ENCODE peak calls at places on chromosomes 3 and 15, in ten cellular contexts. E, Y, N, C, H, X, G, O, M and Q are unnamed samples.

GRCh38 chr15:80710635-80711553 is 15.8 kb downstream of the ABHD17C start:
- DNase-seq in E (no peak), Y (no peak), N (peak), C (no peak), H (no peak), X (peak), G (no peak), O (no peak), M (no peak), Q (no peak)

GRCh38 chr3:11845661-11846060 is 1.0 kb downstream of the TAMM41 start:
- DNase-seq in E (no peak), Y (peak), N (peak), C (no peak), H (no peak), X (no peak), G (no peak), O (no peak), M (no peak), Q (no peak)

GRCh38 chr15:70048196-70048565 is 49.5 kb downstream of the TLE3 start:
- DNase-seq in E (no peak), Y (no peak), N (no peak), C (no peak), H (no peak), X (no peak), G (no peak), O (no peak), M (no peak), Q (no peak)

GRCh38 chr3:48143567-48143966 is 44.6 kb downstream of the CDC25A start:
- DNase-seq in E (no peak), Y (no peak), N (no peak), C (no peak), H (no peak), X (no peak), G (no peak), O (no peak), M (no peak), Q (no peak)

GRCh38 chr3:55531266-55531665 is 44.2 kb upstream of the WNT5A start:
- DNase-seq in E (no peak), Y (no peak), N (no peak), C (no peak), H (no peak), X (no peak), G (no peak), O (no peak), M (no peak), Q (no peak)

GRCh38 chr3:142866841-142867631 is 21.8 kb downstream of the PCOLCE2 start:
- DNase-seq in E (no peak), Y (no peak), N (peak), C (no peak), H (no peak), X (no peak), G (peak), O (no peak), M (no peak), Q (no peak)

GRCh38 chr3:94065819-94066218 is 3.0 kb downstream of the NSUN3 start:
- DNase-seq in E (no peak), Y (no peak), N (no peak), C (no peak), H (no peak), X (no peak), G (no peak), O (no peak), M (no peak), Q (no peak)

GRCh38 chr15:69141286-69141701 is 19.1 kb upstream of the GLCE start:
- DNase-seq in E (peak), Y (no peak), N (peak), C (no peak), H (no peak), X (no peak), G (no peak), O (no peak), M (no peak), Q (no peak)

GRCh38 chr3:139288266-139288821 is 55.5 kb upstream of the MRPS22 start:
- DNase-seq in E (no peak), Y (no peak), N (no peak), C (no peak), H (peak), X (no peak), G (no peak), O (peak), M (no peak), Q (no peak)

GRCh38 chr3:55591893-55592292 is 104.8 kb upstream of the WNT5A start:
- DNase-seq in E (no peak), Y (no peak), N (no peak), C (no peak), H (no peak), X (no peak), G (no peak), O (no peak), M (no peak), Q (no peak)

GRCh38 chr3:52891164-52891563 is 6.2 kb downstream of the STIMATE start:
- DNase-seq in E (no peak), Y (peak), N (no peak), C (no peak), H (no peak), X (no peak), G (no peak), O (no peak), M (no peak), Q (no peak)

GRCh38 chr3:95615592-95616310 is 1198.6 kb upstream of the EPHA6 start:
- DNase-seq in E (no peak), Y (no peak), N (peak), C (no peak), H (no peak), X (no peak), G (no peak), O (no peak), M (no peak), Q (no peak)

GRCh38 chr3:190131329-190131728 is 10.6 kb upstream of the P3H2 start:
- DNase-seq in E (peak), Y (no peak), N (peak), C (peak), H (peak), X (peak), G (no peak), O (no peak), M (no peak), Q (peak)

GRCh38 chr3:13348100-13348499 is 72.0 kb downstream of the NUP210 start:
- DNase-seq in E (no peak), Y (no peak), N (no peak), C (no peak), H (no peak), X (no peak), G (no peak), O (no peak), M (no peak), Q (no peak)

DNA sequence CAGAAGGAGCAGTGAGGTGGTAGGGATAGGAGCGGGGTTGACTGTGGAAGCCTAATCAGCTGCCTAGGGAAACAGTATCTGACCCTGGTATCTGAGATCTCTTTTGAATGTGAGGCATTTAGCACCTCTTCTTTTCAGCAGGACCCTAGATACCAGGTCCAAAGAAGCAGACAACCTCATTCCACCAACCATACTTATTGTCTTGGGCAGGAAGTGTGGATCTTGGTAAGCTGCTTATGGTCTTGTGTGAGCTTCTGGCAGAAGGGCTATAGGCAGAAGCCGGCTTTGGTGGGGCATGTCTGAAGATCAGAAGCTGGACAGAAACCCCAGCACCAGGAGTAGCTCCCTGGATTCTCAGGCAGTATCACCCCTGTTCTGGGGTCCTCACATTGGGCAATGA is 65.6 kb downstream of the TIPARP start:
- DNase-seq in E (no peak), Y (no peak), N (no peak), C (no peak), H (no peak), X (no peak), G (peak), O (no peak), M (no peak), Q (no peak)
- H3K4me3 ChIP-seq in E (no peak), Y (no peak), N (no peak), C (no peak), H (no peak), X (no peak), G (no peak), O (no peak), M (no peak), Q (no peak)

DNA sequence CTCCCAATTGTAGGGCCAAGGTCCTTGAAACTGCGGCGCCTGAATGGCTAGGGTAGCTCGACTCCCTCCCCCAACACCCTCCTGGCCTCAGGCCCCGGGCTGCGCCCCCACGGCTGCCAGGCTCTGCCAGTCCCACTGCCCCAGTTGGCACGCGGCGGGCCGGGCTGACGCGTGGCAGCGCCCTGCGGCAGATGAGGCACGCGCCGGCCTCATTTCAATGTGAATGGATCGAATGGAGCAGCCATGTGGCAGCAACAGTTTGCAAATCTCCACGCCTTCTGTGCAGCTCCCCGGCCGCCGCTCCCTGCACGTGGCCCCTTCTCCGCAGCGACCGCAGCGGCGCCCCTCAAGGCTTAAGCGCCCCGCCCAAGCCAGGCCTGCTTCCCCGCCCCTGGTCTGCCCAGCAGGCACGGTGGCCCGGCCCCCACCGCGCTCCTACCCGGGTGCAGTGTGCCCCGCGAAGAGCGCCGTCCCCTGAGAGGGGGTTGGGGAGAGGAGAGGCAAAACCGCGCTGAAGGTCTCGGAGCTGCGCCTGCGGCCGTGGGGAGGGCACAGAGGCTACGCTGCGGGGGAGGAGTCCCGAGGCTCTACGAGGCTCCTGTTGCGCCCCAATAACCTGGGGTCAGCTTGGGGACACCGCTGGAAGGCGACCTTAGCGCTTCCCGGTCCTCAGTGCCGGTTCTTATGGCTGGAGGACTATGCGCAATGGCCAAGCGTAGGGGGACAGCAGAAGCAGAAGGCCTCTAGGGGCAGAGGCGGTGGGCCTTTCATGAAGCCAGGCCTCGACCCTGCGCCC is 3.1 kb upstream of the DLL4 start:
- DNase-seq in E (peak), Y (no peak), N (no peak), C (no peak), H (no peak), X (no peak), G (peak), O (no peak), M (peak), Q (no peak)
- TF ChIP-seq CTCF in E (no peak), Y (no peak), N (no peak), C (no peak), H (no peak), X (no peak), G (no peak), O (no peak), M (no peak), Q (no peak)

GRCh38 chr3:73520931-73521461 is 103.7 kb downstream of the PDZRN3 start:
- DNase-seq in E (peak), Y (no peak), N (no peak), C (no peak), H (peak), X (no peak), G (peak), O (no peak), M (no peak), Q (no peak)
- H3K4me3 ChIP-seq in E (peak), Y (no peak), N (no peak), C (no peak), H (no peak), X (no peak), G (no peak), O (no peak), M (no peak), Q (no peak)

DNA sequence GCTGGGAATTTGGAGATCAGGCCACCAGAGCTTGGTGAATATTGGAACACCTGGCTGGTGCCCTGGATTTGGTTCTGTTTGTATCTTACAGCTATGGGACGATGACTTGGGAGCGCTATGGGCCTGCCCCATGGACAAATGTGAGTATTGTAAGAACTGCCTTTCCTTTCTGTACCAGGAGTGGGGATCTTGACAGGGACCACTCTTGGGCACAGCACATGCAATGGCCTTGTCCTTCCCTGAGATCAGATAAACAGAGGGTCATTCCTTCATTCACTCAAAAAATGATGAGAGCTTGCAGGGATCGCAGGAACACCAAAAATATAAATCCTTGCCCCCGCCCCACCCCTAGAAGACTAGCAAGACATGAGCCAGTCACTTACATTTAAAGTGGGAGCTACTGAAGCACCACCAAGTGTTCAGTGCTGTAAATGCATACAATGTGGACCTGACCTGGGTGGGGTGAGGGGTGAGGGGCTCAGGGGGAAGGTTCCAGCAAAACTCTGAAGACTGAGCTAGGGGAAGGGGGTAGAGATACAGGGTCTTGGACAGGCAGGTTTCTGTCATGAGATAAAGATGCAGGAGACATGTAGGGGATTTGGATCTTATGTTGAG is 2.7 kb upstream of the CRELD1 start:
- DNase-seq in E (peak), Y (no peak), N (peak), C (no peak), H (no peak), X (no peak), G (peak), O (no peak), M (no peak), Q (peak)
- TF ChIP-seq CTCF in E (no peak), Y (no peak), N (peak), C (no peak), H (no peak), X (peak), G (peak), O (no peak), M (no peak), Q (peak)